ENCODE peak calls at places on chromosomes 3 and 15, in eight cellular contexts. Y is GOT3; D is HCT116; G is SK-MEL-5; E is activated CD4-positive, CD25-positive, alpha-beta regulatory T cell; O is HS-27A; U is NCI-H2029; X is NCI-H1436. P is an unnamed sample.

GRCh38 chr15:85616549-85616948 is 178.2 kb downstream of the KLHL25 start:
- DNase-seq in G (no peak), D (no peak), E (no peak), U (no peak), X (no peak), O (no peak), Y (no peak), P (no peak)

GRCh38 chr3:35392187-35392586 is 247.1 kb upstream of the ARPP21 start:
- DNase-seq in Y (no peak), X (no peak), U (no peak), G (no peak), E (no peak), O (no peak), D (no peak), P (no peak)

GRCh38 chr15:62809106-62809967 is 233.2 kb upstream of the TPM1 start:
- DNase-seq in G (peak; percentile 4), E (no peak), O (no peak), X (no peak), U (no peak), D (no peak), Y (no peak), P (no peak)

GRCh38 chr3:25910997-25911396 is 121.1 kb downstream of the OXSM start:
- DNase-seq in U (no peak), E (peak; percentile 20), X (no peak), G (peak; percentile 63), Y (no peak), D (peak; percentile 39), O (no peak), P (peak; percentile 52)

GRCh38 chr3:142863010-142863787 is 25.7 kb downstream of the PCOLCE2 start:
- DNase-seq in X (no peak), E (no peak), D (no peak), Y (no peak), G (peak; percentile 23), O (no peak), U (no peak), P (no peak)

GRCh38 chr3:130276203-130276803 is 69.2 kb upstream of the COL6A5 start:
- DNase-seq in U (no peak), Y (no peak), O (peak; percentile 17), G (peak; percentile 66), X (peak; percentile 40), D (peak; percentile 23), E (no peak), P (peak; percentile 28)

GRCh38 chr3:41519746-41520145 is 320.4 kb downstream of the CTNNB1 start:
- DNase-seq in O (no peak), D (no peak), X (no peak), Y (no peak), E (no peak), U (no peak), G (no peak), P (no peak)

GRCh38 chr3:70038671-70039070 is 39.1 kb downstream of the SAMMSON start:
- DNase-seq in X (no peak), E (no peak), Y (no peak), O (no peak), D (no peak), U (no peak), G (peak; percentile 70), P (no peak)

GRCh38 chr3:78734048-78734637 is 1033.7 kb downstream of the ROBO1 start:
- DNase-seq in Y (no peak), E (no peak), O (peak; percentile 19), G (no peak), D (no peak), U (peak; percentile 11), X (no peak), P (no peak)

GRCh38 chr3:30626443-30627181 is 20.2 kb downstream of the TGFBR2 start:
- DNase-seq in G (no peak), X (no peak), Y (no peak), D (peak; percentile 78), O (no peak), E (no peak), U (no peak), P (no peak)

GRCh38 chr3:120177907-120178306 is 83.7 kb upstream of the GSK3B start:
- DNase-seq in X (peak; percentile 41), Y (no peak), U (peak; percentile 68), O (no peak), D (no peak), G (peak; percentile 33), E (no peak), P (no peak)

GRCh38 chr3:13494463-13495350 is 14.6 kb downstream of the HDAC11 start:
- DNase-seq in U (no peak), G (peak; percentile 57), D (no peak), X (no peak), O (no peak), Y (no peak), E (no peak), P (peak; percentile 53)

GRCh38 chr3:177050466-177051237 is 146.6 kb downstream of the TBL1XR1 start:
- DNase-seq in E (no peak), X (peak; percentile 61), O (peak; percentile 14), Y (no peak), U (peak; percentile 47), D (peak; percentile 19), G (peak; percentile 68), P (peak; percentile 45)